ENCODE peak calls at places on chromosomes 13 and 19, in four cellular contexts. One of them, this sample, is unnamed. For H3K4me1, the result is how much of the 10 kb centered on the place peaks cover.

GRCh38 chr13:66341038-66341437 is 889.1 kb downstream of the PCDH9 start:
- DNase-seq in tibial artery: no peak
- DNase-seq in fibroblast of lung: no peak
- DNase-seq in left lung: no peak
- DNase-seq in this sample: no peak

GRCh38 chr13:32838985-32839384 is 177.2 kb upstream of the KL start:
- DNase-seq in left lung: no peak
- DNase-seq in fibroblast of lung: no peak
- DNase-seq in tibial artery: no peak
- DNase-seq in this sample: no peak

GRCh38 chr13:51795419-51795818 is 8.5 kb downstream of the DHRS12 start:
- DNase-seq in tibial artery: no peak
- DNase-seq in fibroblast of lung: no peak
- DNase-seq in left lung: no peak
- DNase-seq in this sample: no peak

GRCh38 chr13:34733720-34734119 is 208.3 kb upstream of the NBEA start:
- DNase-seq in fibroblast of lung: peak
- DNase-seq in left lung: no peak
- DNase-seq in tibial artery: no peak
- DNase-seq in this sample: no peak

GRCh38 chr13:112726018-112726767 is 36.4 kb downstream of the ATP11A start:
- DNase-seq in tibial artery: no peak
- DNase-seq in fibroblast of lung: no peak
- DNase-seq in left lung: no peak
- DNase-seq in this sample: no peak

GRCh38 chr19:13401388-13401787 is 104.9 kb downstream of the CACNA1A start:
- DNase-seq in fibroblast of lung: peak
- DNase-seq in tibial artery: no peak
- DNase-seq in left lung: no peak
- DNase-seq in this sample: no peak

GRCh38 chr13:99726261-99726894 is 225.1 kb downstream of the TM9SF2 start:
- DNase-seq in left lung: no peak
- DNase-seq in fibroblast of lung: no peak
- DNase-seq in tibial artery: no peak
- DNase-seq in this sample: no peak

GRCh38 chr13:98761979-98762616 is 9.6 kb upstream of the SLC15A1 start:
- DNase-seq in left lung: no peak
- DNase-seq in fibroblast of lung: no peak
- DNase-seq in tibial artery: no peak
- DNase-seq in this sample: no peak

GRCh38 chr13:45121421-45121820 is 1.1 kb downstream of the GTF2F2 start:
- DNase-seq in left lung: no peak
- DNase-seq in tibial artery: no peak
- DNase-seq in fibroblast of lung: peak
- DNase-seq in this sample: no peak

GRCh38 chr19:3071764-3072163 is 9.5 kb upstream of the TLE5 start:
- DNase-seq in tibial artery: no peak
- DNase-seq in left lung: no peak
- DNase-seq in fibroblast of lung: no peak
- DNase-seq in this sample: no peak

GRCh38 chr13:54373211-54373610 is 1344.6 kb downstream of the OLFM4 start:
- DNase-seq in fibroblast of lung: no peak
- DNase-seq in tibial artery: no peak
- DNase-seq in left lung: no peak
- DNase-seq in this sample: no peak

GRCh38 chr19:11247391-11247790 is 8.0 kb downstream of the ANGPTL8 start:
- DNase-seq in tibial artery: peak
- DNase-seq in fibroblast of lung: no peak
- DNase-seq in left lung: no peak
- DNase-seq in this sample: peak

GRCh38 chr19:17137417-17137816 is 61.8 kb downstream of the MYO9B start:
- DNase-seq in fibroblast of lung: no peak
- DNase-seq in left lung: no peak
- DNase-seq in tibial artery: no peak
- DNase-seq in this sample: no peak

GRCh38 chr19:3407556-3408516 is 41.5 kb downstream of the NFIC start:
- DNase-seq in fibroblast of lung: peak
- DNase-seq in left lung: no peak
- DNase-seq in tibial artery: peak
- DNase-seq in this sample: peak

GRCh38 chr13:111897178-111897845 is 169.6 kb upstream of the SOX1 start:
- DNase-seq in left lung: no peak
- DNase-seq in fibroblast of lung: no peak
- DNase-seq in tibial artery: peak
- DNase-seq in this sample: no peak

GRCh38 chr19:50050406-50051223 is 24.8 kb downstream of the ZNF473 start:
- DNase-seq in tibial artery: peak
- DNase-seq in fibroblast of lung: peak
- DNase-seq in left lung: peak
- DNase-seq in this sample: peak

GRCh38 chr19:40119380-40119779 is 28.6 kb upstream of the ZNF780A start:
- DNase-seq in fibroblast of lung: no peak
- DNase-seq in tibial artery: no peak
- DNase-seq in left lung: no peak
- DNase-seq in this sample: no peak

DNA sequence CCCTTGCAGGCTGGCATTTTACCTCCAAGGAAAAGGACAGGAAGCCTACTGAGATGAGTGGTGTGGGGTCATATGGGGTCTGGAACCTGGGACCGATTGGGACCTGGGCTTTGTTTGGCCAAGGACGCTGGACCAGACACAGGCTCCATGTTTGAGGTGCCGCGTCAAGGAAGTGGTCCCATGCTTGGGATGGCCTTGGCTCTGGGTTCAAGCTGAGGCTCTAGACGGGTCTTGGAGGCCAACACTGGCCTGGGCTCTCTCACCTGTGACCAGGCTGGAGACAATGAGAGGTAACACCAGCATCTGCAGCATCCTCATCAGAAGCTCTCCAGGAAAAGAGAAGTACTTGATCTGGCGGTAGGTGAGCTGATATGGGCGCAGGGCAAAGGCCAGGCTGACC is 8.2 kb downstream of the SLC1A6 start:
- DNase-seq in tibial artery: no peak
- DNase-seq in left lung: no peak
- DNase-seq in fibroblast of lung: no peak
- DNase-seq in this sample: no peak
- H3K27ac ChIP-seq in tibial artery: no peak
- H3K27ac ChIP-seq in left lung: no peak
- H3K27ac ChIP-seq in fibroblast of lung: no peak
- H3K27ac ChIP-seq in this sample: no peak

GRCh38 chr19:38024991-38025716 is 118.1 kb downstream of the SIPA1L3 start:
- DNase-seq in fibroblast of lung: no peak
- DNase-seq in tibial artery: no peak
- DNase-seq in left lung: no peak
- DNase-seq in this sample: no peak
- H3K4me1 ChIP-seq in fibroblast of lung: under half
- H3K4me1 ChIP-seq in tibial artery: under half
- H3K4me1 ChIP-seq in left lung: under half
- H3K4me1 ChIP-seq in this sample: under half

DNA sequence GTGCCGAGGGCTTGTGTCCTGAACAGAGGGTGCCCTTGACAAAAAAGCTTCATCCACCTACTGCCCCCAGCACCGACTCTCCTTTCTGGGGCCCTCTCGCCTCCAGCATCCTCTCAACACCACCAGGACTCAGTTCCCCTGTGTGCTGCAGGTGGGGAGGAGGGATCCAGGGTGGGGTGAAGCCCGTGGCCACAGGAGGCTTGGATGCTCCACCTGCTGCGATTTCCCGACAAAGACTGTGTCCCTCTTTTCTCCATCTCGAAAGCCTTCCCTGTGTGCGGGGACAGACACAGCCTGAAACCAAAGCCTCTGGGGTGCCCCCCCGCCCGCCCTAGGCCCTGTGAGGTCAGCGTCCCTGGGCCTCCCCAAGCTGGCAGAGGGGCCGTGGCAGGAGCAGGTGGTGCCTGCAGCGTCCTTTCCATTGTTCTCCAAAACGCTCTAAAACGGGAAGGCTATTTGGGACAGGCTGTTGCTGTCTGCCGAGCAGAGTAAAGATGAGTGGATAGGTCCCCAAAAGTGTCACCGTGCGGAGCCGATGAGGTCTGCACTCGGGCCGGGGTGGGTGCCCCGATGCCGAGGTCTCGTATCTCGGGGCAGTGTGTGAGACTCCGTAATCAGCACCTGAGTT is 185.7 kb downstream of the PTPRS start:
- DNase-seq in tibial artery: peak
- DNase-seq in left lung: no peak
- DNase-seq in fibroblast of lung: no peak
- DNase-seq in this sample: no peak
- H3K27ac ChIP-seq in tibial artery: no peak
- H3K27ac ChIP-seq in left lung: no peak
- H3K27ac ChIP-seq in fibroblast of lung: no peak
- H3K27ac ChIP-seq in this sample: no peak

DNA sequence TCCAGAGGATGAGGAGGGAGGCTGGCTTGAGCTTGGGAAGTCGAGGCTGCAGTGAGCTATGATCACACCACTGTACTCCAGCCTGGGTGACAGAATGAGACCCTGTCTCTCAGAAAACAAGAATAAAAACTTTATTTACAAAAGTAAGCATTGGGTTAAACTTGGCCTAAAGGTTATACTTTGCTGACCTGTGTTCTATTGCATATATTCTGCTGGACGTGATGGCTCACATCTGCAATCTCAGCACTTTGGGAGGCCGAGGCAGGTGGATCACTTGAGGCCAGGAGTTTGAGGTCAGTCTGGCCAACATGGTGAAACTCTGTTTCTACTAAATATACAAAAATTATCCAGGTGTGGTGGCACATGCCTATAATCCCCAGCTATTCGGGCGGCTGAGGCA is 6.6 kb upstream of the ARHGEF18 start:
- DNase-seq in left lung: no peak
- DNase-seq in tibial artery: no peak
- DNase-seq in fibroblast of lung: no peak
- DNase-seq in this sample: no peak
- H3K4me1 ChIP-seq in left lung: under half
- H3K4me1 ChIP-seq in tibial artery: under half
- H3K4me1 ChIP-seq in fibroblast of lung: under half
- H3K4me1 ChIP-seq in this sample: under half

DNA sequence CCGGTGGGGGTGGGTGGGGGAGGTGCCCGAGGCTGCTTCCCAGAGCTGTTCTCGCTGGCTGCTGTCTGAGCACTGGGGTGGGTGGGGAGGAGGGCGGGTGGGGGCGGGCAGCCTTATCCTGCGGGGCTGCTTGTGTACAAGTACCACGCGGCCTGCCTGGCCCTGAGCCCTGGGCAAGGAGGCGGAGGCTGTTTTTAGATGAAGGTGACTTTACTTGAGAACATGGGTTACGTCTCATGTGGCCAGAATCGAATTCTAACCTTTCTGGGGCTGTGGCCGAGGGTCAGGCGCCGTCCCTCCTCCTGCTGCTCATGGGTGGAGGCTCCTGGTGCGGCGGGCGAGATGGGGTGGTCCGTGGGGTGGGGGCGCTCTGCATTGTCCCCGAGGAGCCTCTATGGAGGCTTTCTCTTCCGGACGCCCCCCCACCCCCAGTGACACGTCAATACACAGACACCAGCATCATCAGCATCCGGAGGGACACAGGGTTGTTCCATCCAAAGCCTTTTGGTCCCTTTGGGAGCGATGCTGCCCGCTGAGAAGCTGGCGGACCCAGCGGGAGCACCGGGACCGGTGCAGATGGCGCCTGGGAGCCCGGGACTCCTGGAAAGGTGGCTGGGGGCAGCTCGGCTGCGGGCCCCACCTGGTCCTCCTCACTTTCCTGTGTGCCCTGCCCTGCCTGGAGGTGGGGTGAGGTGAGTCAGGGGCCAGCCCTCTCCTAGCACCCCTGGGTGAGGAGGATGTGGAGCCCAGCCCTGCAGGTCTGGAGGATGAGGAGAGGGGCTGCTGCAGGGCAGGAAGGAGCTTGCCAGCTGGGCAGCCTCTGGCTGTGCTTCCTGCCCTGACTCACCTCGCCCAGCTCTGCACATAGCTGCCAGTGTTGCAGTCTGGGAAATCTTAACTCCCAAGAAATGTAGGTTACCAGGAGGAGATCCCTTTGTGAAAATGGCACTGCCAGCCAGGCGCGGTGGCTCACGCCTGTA is 3.4 kb downstream of the BSG start:
- DNase-seq in tibial artery: no peak
- DNase-seq in fibroblast of lung: peak
- DNase-seq in left lung: peak
- DNase-seq in this sample: peak
- H3K27ac ChIP-seq in tibial artery: no peak
- H3K27ac ChIP-seq in fibroblast of lung: peak
- H3K27ac ChIP-seq in left lung: no peak
- H3K27ac ChIP-seq in this sample: no peak

GRCh38 chr19:4867534-4868285 is at the start of gene PLIN3:
- DNase-seq in left lung: peak
- DNase-seq in tibial artery: peak
- DNase-seq in fibroblast of lung: peak
- DNase-seq in this sample: peak
- H3K4me1 ChIP-seq in left lung: half or more
- H3K4me1 ChIP-seq in tibial artery: under half
- H3K4me1 ChIP-seq in fibroblast of lung: under half
- H3K4me1 ChIP-seq in this sample: under half

GRCh38 chr13:20387441-20387971 is 138.2 kb downstream of the CRYL1 start:
- DNase-seq in left lung: no peak
- DNase-seq in fibroblast of lung: peak
- DNase-seq in tibial artery: no peak
- DNase-seq in this sample: no peak
- H3K27ac ChIP-seq in left lung: peak
- H3K27ac ChIP-seq in fibroblast of lung: no peak
- H3K27ac ChIP-seq in tibial artery: no peak
- H3K27ac ChIP-seq in this sample: no peak

GRCh38 chr19:47507924-47508553 is 6.8 kb downstream of the NAPA start:
- DNase-seq in fibroblast of lung: no peak
- DNase-seq in left lung: peak
- DNase-seq in tibial artery: no peak
- DNase-seq in this sample: no peak

GRCh38 chr19:47505506-47505905 is 9.4 kb downstream of the NAPA start:
- DNase-seq in tibial artery: no peak
- DNase-seq in left lung: peak
- DNase-seq in fibroblast of lung: no peak
- DNase-seq in this sample: no peak

GRCh38 chr19:47507031-47507430 is 7.8 kb downstream of the NAPA start:
- DNase-seq in fibroblast of lung: no peak
- DNase-seq in tibial artery: no peak
- DNase-seq in left lung: peak
- DNase-seq in this sample: peak

GRCh38 chr19:47508721-47509120 is 6.1 kb downstream of the NAPA start:
- DNase-seq in left lung: peak
- DNase-seq in tibial artery: no peak
- DNase-seq in fibroblast of lung: no peak
- DNase-seq in this sample: no peak

GRCh38 chr19:47506459-47506858 is 8.4 kb downstream of the NAPA start:
- DNase-seq in fibroblast of lung: no peak
- DNase-seq in tibial artery: no peak
- DNase-seq in left lung: peak
- DNase-seq in this sample: no peak
- H3K4me1 ChIP-seq in fibroblast of lung: under half
- H3K4me1 ChIP-seq in tibial artery: under half
- H3K4me1 ChIP-seq in left lung: under half
- H3K4me1 ChIP-seq in this sample: half or more